ENCODE peak calls at places on chromosomes 4 and X, in nine cellular contexts. V is tibial artery, T is GM06990, O is vagina, A is K562, Q is psoas muscle, N is fibroblast of lung, Y is H7, G is PC-9. U is an unnamed sample.

GRCh38 chr4:2649604-2650114 is 106.5 kb downstream of the TNIP2 start:
- DNase-seq in Y (no peak), V (no peak), Q (no peak), T (no peak), N (no peak), O (no peak), A (no peak), G (no peak), U (no peak)

GRCh38 chrX:9396930-9397329 is 67.9 kb upstream of the TBL1X start:
- DNase-seq in G (no peak), A (no peak), Q (no peak), O (no peak), N (peak; percentile 71), Y (no peak), T (no peak), V (no peak), U (no peak)

GRCh38 chrX:54357414-54358377 is at the start of gene WNK3:
- DNase-seq in G (peak; percentile 1), T (peak; percentile 26), Q (peak; percentile 69), Y (peak; percentile 91), V (peak; percentile 70), A (no peak), O (no peak), N (peak; percentile 78), U (peak; percentile 14)

GRCh38 chrX:70332600-70332999 is 42.7 kb downstream of the KIF4A start:
- DNase-seq in Q (no peak), T (no peak), N (no peak), A (no peak), O (no peak), Y (peak; percentile 22), G (no peak), V (no peak), U (no peak)

GRCh38 chr4:151540728-151541437 is 131.9 kb downstream of the FHIP1A start:
- DNase-seq in O (no peak), N (peak; percentile 95), G (peak; percentile 68), Y (no peak), A (no peak), V (no peak), Q (no peak), T (no peak), U (peak; percentile 51)

GRCh38 chr4:112492321-112492720 is 23.7 kb downstream of the NEUROG2 start:
- DNase-seq in V (no peak), Q (no peak), A (no peak), O (no peak), G (no peak), N (peak; percentile 27), Y (no peak), T (no peak), U (no peak)

GRCh38 chr4:176563591-176563990 is 229.1 kb downstream of the VEGFC start:
- DNase-seq in T (no peak), V (no peak), N (no peak), Y (no peak), A (no peak), Q (no peak), O (no peak), G (no peak), U (no peak)

GRCh38 chr4:42397256-42397634 is at the start of gene SHISA3:
- DNase-seq in Q (peak; percentile 22), G (no peak), O (no peak), T (peak; percentile 68), Y (peak; percentile 80), N (peak; percentile 19), A (no peak), V (peak; percentile 33), U (no peak)

GRCh38 chrX:7088968-7089615 is 58.4 kb upstream of the STS start:
- DNase-seq in N (no peak), T (no peak), A (no peak), G (no peak), Q (no peak), O (no peak), Y (peak; percentile 64), V (no peak), U (no peak)

GRCh38 chr4:185656467-185656890 is 121.2 kb upstream of the PDLIM3 start:
- DNase-seq in N (peak; percentile 63), G (no peak), T (no peak), Q (peak; percentile 38), O (no peak), A (no peak), Y (peak; percentile 41), V (peak; percentile 61), U (peak; percentile 58)

GRCh38 chr4:185654965-185655554 is 119.8 kb upstream of the PDLIM3 start:
- DNase-seq in Q (no peak), G (no peak), Y (no peak), O (no peak), V (no peak), A (no peak), T (no peak), N (no peak), U (no peak)

GRCh38 chr4:185657191-185657590 is 121.9 kb upstream of the PDLIM3 start:
- DNase-seq in N (peak; percentile 14), A (no peak), Q (no peak), T (no peak), V (no peak), G (no peak), Y (no peak), O (no peak), U (no peak)

GRCh38 chr4:185660340-185660739 is 125.0 kb upstream of the PDLIM3 start:
- DNase-seq in G (no peak), O (no peak), Y (no peak), Q (no peak), A (no peak), T (no peak), N (no peak), V (no peak), U (no peak)

DNA sequence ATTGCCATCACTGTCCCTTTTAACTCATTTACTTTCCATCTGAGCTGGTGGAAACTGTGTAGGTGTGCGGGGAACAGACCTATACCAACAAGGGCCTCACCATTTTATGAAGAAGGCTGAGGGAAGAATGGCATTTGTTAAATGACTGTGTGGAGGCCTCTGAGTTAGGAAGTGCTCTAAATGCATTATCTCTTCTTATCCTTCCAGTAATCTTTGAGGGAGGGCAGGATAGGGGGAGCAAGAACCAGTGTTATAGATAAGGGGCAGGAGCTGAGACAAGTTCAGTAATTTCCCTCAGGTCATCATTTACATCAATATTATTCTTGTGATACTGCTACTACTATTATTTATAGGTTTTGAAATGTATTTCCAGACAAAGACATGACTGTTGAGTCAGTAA is 122.4 kb upstream of the PDLIM3 start:
- DNase-seq in N (peak; percentile 11), A (no peak), Y (no peak), Q (no peak), V (no peak), T (no peak), G (no peak), O (no peak), U (no peak)
- H3K4me3 ChIP-seq in N (no peak overlapping the region), A (no peak overlapping the region), Y (no peak overlapping the region), Q (peak overlapping the region; percentile 50), V (peak overlapping the region; percentile 69), T (no peak overlapping the region), G (no peak overlapping the region), O (no peak overlapping the region), U (no peak overlapping the region)

DNA sequence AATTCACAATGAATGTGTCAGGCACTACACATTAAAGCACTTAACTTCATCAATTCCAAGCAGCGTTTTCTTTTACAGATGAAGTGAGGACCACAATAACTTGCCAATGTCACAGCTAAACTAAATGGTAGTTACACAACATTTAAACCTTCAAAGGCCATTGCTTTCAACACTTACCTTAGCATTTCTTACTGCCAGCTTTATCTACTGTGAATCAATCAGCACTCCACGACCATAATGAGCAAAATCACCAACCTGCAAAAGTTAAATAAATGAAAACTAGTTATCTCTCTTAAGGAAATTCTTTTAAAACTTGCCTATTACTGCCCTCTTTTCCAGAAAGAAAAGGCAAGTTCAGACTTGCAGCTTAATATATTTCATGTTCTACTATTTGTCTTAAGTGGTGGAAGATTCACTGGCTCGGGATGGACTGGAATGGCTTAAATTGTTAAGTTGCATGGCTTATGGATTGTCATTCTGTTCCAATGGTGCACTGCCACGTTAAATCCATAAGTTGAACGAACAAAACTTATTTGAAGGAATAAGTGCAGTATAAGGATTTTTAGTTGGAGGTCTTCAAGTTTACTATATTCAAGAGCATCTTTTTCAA is 8.3 kb downstream of the RBMX start:
- DNase-seq in V (no peak), A (no peak), N (no peak), Q (no peak), T (no peak), Y (no peak), O (no peak), G (no peak), U (no peak)
- H3K36me3 ChIP-seq in V (peaks cover 7% of the 10 kb centered on the region), A (peaks cover 98% of the 10 kb centered on the region), N (no peaks in the 10 kb centered on the region), Q (peaks cover 96% of the 10 kb centered on the region), T (peaks cover 4% of the 10 kb centered on the region), Y (peaks cover 20% of the 10 kb centered on the region), O (peaks cover 36% of the 10 kb centered on the region), G (peaks cover 78% of the 10 kb centered on the region), U (peaks cover 88% of the 10 kb centered on the region)

DNA sequence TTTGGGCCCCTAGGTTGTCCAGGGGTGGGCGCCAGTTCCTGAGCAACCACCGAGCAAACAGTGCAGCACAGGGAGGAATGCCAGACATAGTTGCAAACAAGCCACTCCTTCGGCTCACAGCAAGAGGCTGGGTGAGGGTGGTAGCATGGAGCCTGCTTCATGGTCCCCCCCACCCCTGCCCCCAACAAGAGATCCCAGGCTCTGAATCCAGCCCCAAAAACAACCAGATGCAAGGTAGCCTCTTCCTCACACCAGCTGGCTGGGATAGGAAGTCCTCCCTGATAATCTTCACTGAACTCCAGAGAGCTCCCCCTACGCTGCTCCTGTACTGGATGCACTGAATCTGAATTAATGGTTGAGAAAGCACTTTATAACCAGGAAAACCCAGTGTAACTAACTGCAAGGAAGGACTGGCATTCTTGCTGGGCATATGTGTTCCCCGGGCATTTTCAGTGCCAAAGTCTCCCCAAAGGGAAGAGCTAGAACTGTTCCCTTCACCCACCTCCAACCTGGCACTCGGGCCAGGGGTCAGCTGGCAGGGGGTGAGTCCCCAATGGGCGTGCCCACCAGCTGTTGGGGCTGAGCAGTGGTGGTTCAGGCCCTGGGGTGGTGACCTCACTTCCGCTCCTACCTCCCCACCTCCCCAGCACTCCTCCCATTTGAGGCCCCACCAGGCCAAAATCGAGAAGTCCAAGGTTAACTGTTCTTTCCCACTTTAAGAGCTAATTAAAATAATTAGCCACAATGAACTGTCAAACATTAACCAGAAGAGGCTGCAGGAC is 1.5 kb downstream of the ELF4 start:
- DNase-seq in T (peak; percentile 48), V (peak; percentile 51), G (peak; percentile 59), O (no peak), Q (peak; percentile 47), N (no peak), Y (peak; percentile 73), A (peak; percentile 58), U (peak; percentile 50)
- H3K4me3 ChIP-seq in T (peak overlapping the region; percentile 76), V (peak overlapping the region; percentile 90), G (peak overlapping the region; percentile 94), O (peak overlapping the region; percentile 74), Q (peak overlapping the region; percentile 61), N (peak overlapping the region; percentile 46), Y (no peak overlapping the region), A (peak overlapping the region; percentile 71), U (peak overlapping the region; percentile 88)

DNA sequence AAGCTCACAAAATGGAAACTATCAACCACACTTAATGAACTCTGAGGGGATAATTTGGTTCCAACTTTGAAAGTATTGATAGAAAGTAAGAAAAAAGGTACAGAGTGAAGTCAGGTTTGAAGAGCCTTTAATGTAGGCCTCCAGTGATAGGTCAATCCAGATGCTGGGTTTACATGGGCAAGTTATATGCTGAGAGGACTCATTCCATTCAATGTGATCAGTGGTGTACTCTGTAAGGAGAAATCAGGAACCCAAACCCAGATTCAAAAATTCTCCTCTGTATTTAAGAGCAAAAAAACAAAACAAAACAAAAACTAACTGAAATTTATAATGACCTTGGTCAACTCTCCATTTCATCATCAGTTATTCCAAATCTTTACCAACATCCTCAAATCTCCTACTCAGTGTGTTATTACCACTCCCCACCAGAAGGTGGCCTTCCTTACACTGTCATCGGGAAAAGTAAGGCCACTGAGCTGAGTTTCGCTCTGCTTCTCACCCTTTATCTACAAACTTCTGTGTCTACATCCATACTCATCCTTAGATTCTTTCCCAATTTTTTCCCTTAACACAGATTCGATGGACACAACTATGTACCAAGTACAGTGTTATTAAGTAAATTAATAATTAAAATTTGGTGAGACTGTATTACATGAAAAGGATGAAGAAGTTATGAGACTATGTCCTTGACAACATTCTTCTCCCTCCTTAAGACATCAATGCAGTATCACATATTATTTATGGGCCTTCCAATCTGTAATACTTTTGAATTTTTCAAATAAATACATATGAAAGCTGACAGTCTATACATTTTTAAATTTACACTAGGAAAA is 88.3 kb downstream of the ZAR1 start:
- DNase-seq in Y (peak; percentile 43), O (no peak), A (peak; percentile 58), Q (no peak), N (peak; percentile 60), V (peak; percentile 74), G (peak; percentile 37), T (peak; percentile 9), U (no peak)
- H3K36me3 ChIP-seq in Y (peaks cover 2% of the 10 kb centered on the region), O (peaks cover 46% of the 10 kb centered on the region), A (peaks cover 33% of the 10 kb centered on the region), Q (peaks cover 62% of the 10 kb centered on the region), N (no peaks in the 10 kb centered on the region), V (peaks cover 48% of the 10 kb centered on the region), G (no peaks in the 10 kb centered on the region), T (peaks cover 2% of the 10 kb centered on the region), U (peaks cover 11% of the 10 kb centered on the region)

U was measured in SJSA1.